ENCODE peak calls at places on chromosomes 4 and X, in six cellular contexts. One of them, this sample, is unnamed.

GRCh38 chr4:70158576-70158975 is 4.5 kb downstream of the PRR27 start:
- DNase-seq in GM20000: no peak
- DNase-seq in DND-41: no peak
- DNase-seq in stimulated activated CD4-positive, alpha-beta T cell treated with anti-CD3 and anti-CD28 coated beads, TNF-alpha, amount 100 ng/mL, for 48 hours: no peak
- DNase-seq in GOT3: no peak
- DNase-seq in AG09319: no peak
- DNase-seq in this sample: no peak

GRCh38 chrX:50448565-50448964 is 22.1 kb downstream of the DGKK start:
- DNase-seq in GM20000: no peak
- DNase-seq in DND-41: no peak
- DNase-seq in stimulated activated CD4-positive, alpha-beta T cell treated with anti-CD3 and anti-CD28 coated beads, TNF-alpha, amount 100 ng/mL, for 48 hours: no peak
- DNase-seq in GOT3: no peak
- DNase-seq in AG09319: no peak
- DNase-seq in this sample: peak; percentile 4

GRCh38 chrX:12441376-12442128 is 303.3 kb downstream of the FRMPD4 start:
- DNase-seq in GM20000: no peak
- DNase-seq in DND-41: no peak
- DNase-seq in stimulated activated CD4-positive, alpha-beta T cell treated with anti-CD3 and anti-CD28 coated beads, TNF-alpha, amount 100 ng/mL, for 48 hours: no peak
- DNase-seq in GOT3: no peak
- DNase-seq in AG09319: peak; percentile 25
- DNase-seq in this sample: no peak

GRCh38 chr4:113961322-113961698 is 18.1 kb downstream of the ARSJ start:
- DNase-seq in GM20000: no peak
- DNase-seq in DND-41: no peak
- DNase-seq in stimulated activated CD4-positive, alpha-beta T cell treated with anti-CD3 and anti-CD28 coated beads, TNF-alpha, amount 100 ng/mL, for 48 hours: no peak
- DNase-seq in GOT3: no peak
- DNase-seq in AG09319: peak; percentile 49
- DNase-seq in this sample: no peak

GRCh38 chrX:40095588-40096394 is 2.0 kb downstream of the BCOR start:
- DNase-seq in GM20000: peak; percentile 44
- DNase-seq in DND-41: peak; percentile 43
- DNase-seq in stimulated activated CD4-positive, alpha-beta T cell treated with anti-CD3 and anti-CD28 coated beads, TNF-alpha, amount 100 ng/mL, for 48 hours: no peak
- DNase-seq in GOT3: no peak
- DNase-seq in AG09319: no peak
- DNase-seq in this sample: no peak

GRCh38 chrX:37060999-37061398 is 52.8 kb downstream of the FAM47C start:
- DNase-seq in GM20000: peak; percentile 11
- DNase-seq in DND-41: peak; percentile 10
- DNase-seq in stimulated activated CD4-positive, alpha-beta T cell treated with anti-CD3 and anti-CD28 coated beads, TNF-alpha, amount 100 ng/mL, for 48 hours: no peak
- DNase-seq in GOT3: no peak
- DNase-seq in AG09319: no peak
- DNase-seq in this sample: peak; percentile 20

GRCh38 chrX:23742174-23742692 is 843 bp downstream of the ACOT9 start:
- DNase-seq in GM20000: peak; percentile 7
- DNase-seq in DND-41: no peak
- DNase-seq in stimulated activated CD4-positive, alpha-beta T cell treated with anti-CD3 and anti-CD28 coated beads, TNF-alpha, amount 100 ng/mL, for 48 hours: no peak
- DNase-seq in GOT3: no peak
- DNase-seq in AG09319: peak; percentile 56
- DNase-seq in this sample: no peak

GRCh38 chr4:144714166-144714565 is 68.2 kb downstream of the HHIP start:
- DNase-seq in GM20000: no peak
- DNase-seq in DND-41: no peak
- DNase-seq in stimulated activated CD4-positive, alpha-beta T cell treated with anti-CD3 and anti-CD28 coated beads, TNF-alpha, amount 100 ng/mL, for 48 hours: no peak
- DNase-seq in GOT3: no peak
- DNase-seq in AG09319: no peak
- DNase-seq in this sample: no peak

GRCh38 chr4:147731611-147732515 is at the start of gene ARHGAP10:
- DNase-seq in GM20000: peak; percentile 84
- DNase-seq in DND-41: peak; percentile 48
- DNase-seq in stimulated activated CD4-positive, alpha-beta T cell treated with anti-CD3 and anti-CD28 coated beads, TNF-alpha, amount 100 ng/mL, for 48 hours: peak; percentile 35
- DNase-seq in GOT3: peak; percentile 30
- DNase-seq in AG09319: peak; percentile 69
- DNase-seq in this sample: no peak

GRCh38 chrX:49695276-49696180 is at the start of gene PAGE1:
- DNase-seq in GM20000: no peak
- DNase-seq in DND-41: no peak
- DNase-seq in stimulated activated CD4-positive, alpha-beta T cell treated with anti-CD3 and anti-CD28 coated beads, TNF-alpha, amount 100 ng/mL, for 48 hours: no peak
- DNase-seq in GOT3: no peak
- DNase-seq in AG09319: no peak
- DNase-seq in this sample: no peak

GRCh38 chr4:118076958-118077766 is 42.9 kb downstream of the NDST3 start:
- DNase-seq in GM20000: peak; percentile 23
- DNase-seq in DND-41: peak; percentile 41
- DNase-seq in stimulated activated CD4-positive, alpha-beta T cell treated with anti-CD3 and anti-CD28 coated beads, TNF-alpha, amount 100 ng/mL, for 48 hours: peak; percentile 0
- DNase-seq in GOT3: no peak
- DNase-seq in AG09319: no peak
- DNase-seq in this sample: no peak

GRCh38 chrX:115642895-115643530 is 82.0 kb downstream of the PLS3 start:
- DNase-seq in GM20000: peak; percentile 9
- DNase-seq in DND-41: peak; percentile 15
- DNase-seq in stimulated activated CD4-positive, alpha-beta T cell treated with anti-CD3 and anti-CD28 coated beads, TNF-alpha, amount 100 ng/mL, for 48 hours: no peak
- DNase-seq in GOT3: no peak
- DNase-seq in AG09319: peak; percentile 68
- DNase-seq in this sample: no peak

GRCh38 chrX:115911967-115912366 is 258.6 kb upstream of the AGTR2 start:
- DNase-seq in GM20000: no peak
- DNase-seq in DND-41: no peak
- DNase-seq in stimulated activated CD4-positive, alpha-beta T cell treated with anti-CD3 and anti-CD28 coated beads, TNF-alpha, amount 100 ng/mL, for 48 hours: no peak
- DNase-seq in GOT3: no peak
- DNase-seq in AG09319: no peak
- DNase-seq in this sample: no peak

GRCh38 chr4:125283702-125284279 is 31.0 kb upstream of the FAT4 start:
- DNase-seq in GM20000: peak; percentile 24
- DNase-seq in DND-41: no peak
- DNase-seq in stimulated activated CD4-positive, alpha-beta T cell treated with anti-CD3 and anti-CD28 coated beads, TNF-alpha, amount 100 ng/mL, for 48 hours: no peak
- DNase-seq in GOT3: no peak
- DNase-seq in AG09319: peak; percentile 15
- DNase-seq in this sample: no peak

GRCh38 chr4:13988347-13989265 is 361.1 kb upstream of the BOD1L1 start:
- DNase-seq in GM20000: no peak
- DNase-seq in DND-41: no peak
- DNase-seq in stimulated activated CD4-positive, alpha-beta T cell treated with anti-CD3 and anti-CD28 coated beads, TNF-alpha, amount 100 ng/mL, for 48 hours: no peak
- DNase-seq in GOT3: peak; percentile 46
- DNase-seq in AG09319: peak; percentile 86
- DNase-seq in this sample: no peak

GRCh38 chrX:10048695-10049094 is 81.5 kb downstream of the CLDN34 start:
- DNase-seq in GM20000: no peak
- DNase-seq in DND-41: no peak
- DNase-seq in stimulated activated CD4-positive, alpha-beta T cell treated with anti-CD3 and anti-CD28 coated beads, TNF-alpha, amount 100 ng/mL, for 48 hours: no peak
- DNase-seq in GOT3: no peak
- DNase-seq in AG09319: no peak
- DNase-seq in this sample: no peak

GRCh38 chrX:43225626-43226328 is 430.3 kb upstream of the MAOA start:
- DNase-seq in GM20000: no peak
- DNase-seq in DND-41: no peak
- DNase-seq in stimulated activated CD4-positive, alpha-beta T cell treated with anti-CD3 and anti-CD28 coated beads, TNF-alpha, amount 100 ng/mL, for 48 hours: no peak
- DNase-seq in GOT3: no peak
- DNase-seq in AG09319: no peak
- DNase-seq in this sample: no peak

GRCh38 chrX:45351478-45351877 is 150.8 kb upstream of the DIPK2B start:
- DNase-seq in GM20000: no peak
- DNase-seq in DND-41: no peak
- DNase-seq in stimulated activated CD4-positive, alpha-beta T cell treated with anti-CD3 and anti-CD28 coated beads, TNF-alpha, amount 100 ng/mL, for 48 hours: no peak
- DNase-seq in GOT3: no peak
- DNase-seq in AG09319: no peak
- DNase-seq in this sample: no peak

GRCh38 chr4:8167815-8168214 is 9.2 kb upstream of the ABLIM2 start:
- DNase-seq in GM20000: no peak
- DNase-seq in DND-41: no peak
- DNase-seq in stimulated activated CD4-positive, alpha-beta T cell treated with anti-CD3 and anti-CD28 coated beads, TNF-alpha, amount 100 ng/mL, for 48 hours: no peak
- DNase-seq in GOT3: no peak
- DNase-seq in AG09319: no peak
- DNase-seq in this sample: no peak

GRCh38 chr4:153019906-153020305 is 83.8 kb downstream of the FHDC1 start:
- DNase-seq in GM20000: no peak
- DNase-seq in DND-41: no peak
- DNase-seq in stimulated activated CD4-positive, alpha-beta T cell treated with anti-CD3 and anti-CD28 coated beads, TNF-alpha, amount 100 ng/mL, for 48 hours: no peak
- DNase-seq in GOT3: no peak
- DNase-seq in AG09319: no peak
- DNase-seq in this sample: no peak

GRCh38 chr4:23946307-23946706 is 56.5 kb upstream of the PPARGC1A start:
- DNase-seq in GM20000: no peak
- DNase-seq in DND-41: no peak
- DNase-seq in stimulated activated CD4-positive, alpha-beta T cell treated with anti-CD3 and anti-CD28 coated beads, TNF-alpha, amount 100 ng/mL, for 48 hours: no peak
- DNase-seq in GOT3: no peak
- DNase-seq in AG09319: no peak
- DNase-seq in this sample: no peak

GRCh38 chr4:150799207-150799606 is 215.9 kb downstream of the LRBA start:
- DNase-seq in GM20000: no peak
- DNase-seq in DND-41: no peak
- DNase-seq in stimulated activated CD4-positive, alpha-beta T cell treated with anti-CD3 and anti-CD28 coated beads, TNF-alpha, amount 100 ng/mL, for 48 hours: no peak
- DNase-seq in GOT3: no peak
- DNase-seq in AG09319: no peak
- DNase-seq in this sample: no peak

GRCh38 chr4:14906805-14907204 is 95.5 kb upstream of the CPEB2 start:
- DNase-seq in GM20000: no peak
- DNase-seq in DND-41: peak; percentile 12
- DNase-seq in stimulated activated CD4-positive, alpha-beta T cell treated with anti-CD3 and anti-CD28 coated beads, TNF-alpha, amount 100 ng/mL, for 48 hours: no peak
- DNase-seq in GOT3: no peak
- DNase-seq in AG09319: no peak
- DNase-seq in this sample: peak; percentile 41

GRCh38 chr4:4302416-4302815 is 12.4 kb downstream of the ZBTB49 start:
- DNase-seq in GM20000: no peak
- DNase-seq in DND-41: no peak
- DNase-seq in stimulated activated CD4-positive, alpha-beta T cell treated with anti-CD3 and anti-CD28 coated beads, TNF-alpha, amount 100 ng/mL, for 48 hours: no peak
- DNase-seq in GOT3: no peak
- DNase-seq in AG09319: no peak
- DNase-seq in this sample: no peak

GRCh38 chr4:181077416-181077815 is 1165.8 kb upstream of the TENM3 start:
- DNase-seq in GM20000: no peak
- DNase-seq in DND-41: no peak
- DNase-seq in stimulated activated CD4-positive, alpha-beta T cell treated with anti-CD3 and anti-CD28 coated beads, TNF-alpha, amount 100 ng/mL, for 48 hours: no peak
- DNase-seq in GOT3: no peak
- DNase-seq in AG09319: peak; percentile 20
- DNase-seq in this sample: no peak

GRCh38 chr4:101126044-101126443 is 221.3 kb downstream of the PPP3CA start:
- DNase-seq in GM20000: no peak
- DNase-seq in DND-41: no peak
- DNase-seq in stimulated activated CD4-positive, alpha-beta T cell treated with anti-CD3 and anti-CD28 coated beads, TNF-alpha, amount 100 ng/mL, for 48 hours: no peak
- DNase-seq in GOT3: no peak
- DNase-seq in AG09319: no peak
- DNase-seq in this sample: no peak

GRCh38 chr4:109294006-109294405 is 8.5 kb downstream of the COL25A1 start:
- DNase-seq in GM20000: peak; percentile 40
- DNase-seq in DND-41: peak; percentile 30
- DNase-seq in stimulated activated CD4-positive, alpha-beta T cell treated with anti-CD3 and anti-CD28 coated beads, TNF-alpha, amount 100 ng/mL, for 48 hours: no peak
- DNase-seq in GOT3: no peak
- DNase-seq in AG09319: no peak
- DNase-seq in this sample: no peak

GRCh38 chr4:147842573-147842972 is 110.7 kb downstream of the ARHGAP10 start:
- DNase-seq in GM20000: no peak
- DNase-seq in DND-41: no peak
- DNase-seq in stimulated activated CD4-positive, alpha-beta T cell treated with anti-CD3 and anti-CD28 coated beads, TNF-alpha, amount 100 ng/mL, for 48 hours: no peak
- DNase-seq in GOT3: no peak
- DNase-seq in AG09319: no peak
- DNase-seq in this sample: no peak

GRCh38 chrX:101906136-101906796 is 25.6 kb downstream of the ZMAT1 start:
- DNase-seq in GM20000: no peak
- DNase-seq in DND-41: no peak
- DNase-seq in stimulated activated CD4-positive, alpha-beta T cell treated with anti-CD3 and anti-CD28 coated beads, TNF-alpha, amount 100 ng/mL, for 48 hours: no peak
- DNase-seq in GOT3: no peak
- DNase-seq in AG09319: no peak
- DNase-seq in this sample: no peak

GRCh38 chrX:37967714-37968113 is 38.6 kb upstream of the SYTL5 start:
- DNase-seq in GM20000: no peak
- DNase-seq in DND-41: no peak
- DNase-seq in stimulated activated CD4-positive, alpha-beta T cell treated with anti-CD3 and anti-CD28 coated beads, TNF-alpha, amount 100 ng/mL, for 48 hours: no peak
- DNase-seq in GOT3: no peak
- DNase-seq in AG09319: no peak
- DNase-seq in this sample: no peak

GRCh38 chr4:3529363-3529762 is 2.9 kb downstream of the LRPAP1 start:
- DNase-seq in GM20000: peak; percentile 62
- DNase-seq in DND-41: no peak
- DNase-seq in stimulated activated CD4-positive, alpha-beta T cell treated with anti-CD3 and anti-CD28 coated beads, TNF-alpha, amount 100 ng/mL, for 48 hours: no peak
- DNase-seq in GOT3: no peak
- DNase-seq in AG09319: no peak
- DNase-seq in this sample: no peak

GRCh38 chr4:168886361-168886760 is 123.7 kb downstream of the CBR4 start:
- DNase-seq in GM20000: no peak
- DNase-seq in DND-41: no peak
- DNase-seq in stimulated activated CD4-positive, alpha-beta T cell treated with anti-CD3 and anti-CD28 coated beads, TNF-alpha, amount 100 ng/mL, for 48 hours: no peak
- DNase-seq in GOT3: no peak
- DNase-seq in AG09319: no peak
- DNase-seq in this sample: no peak

GRCh38 chr4:183905593-183906485 is 732 bp downstream of the STOX2 start:
- DNase-seq in GM20000: peak; percentile 56
- DNase-seq in DND-41: no peak
- DNase-seq in stimulated activated CD4-positive, alpha-beta T cell treated with anti-CD3 and anti-CD28 coated beads, TNF-alpha, amount 100 ng/mL, for 48 hours: no peak
- DNase-seq in GOT3: no peak
- DNase-seq in AG09319: no peak
- DNase-seq in this sample: no peak

This sample was measured in CMK.